ENCODE peak calls at places on chromosomes 4 and X, in six cellular contexts. U is mammary epithelial cell; O is transverse colon; T is stimulated activated CD4-positive, alpha-beta T cell treated with anti-CD3 and anti-CD28 coated beads, Interleukin-15, amount 100 ng/mL, for 24 hours; S is ovary; Z is keratinocyte. I is an unnamed sample.

GRCh38 chrX:101657495-101657894 is 2.2 kb downstream of the ARMCX2 start:
- DNase-seq in S (no peak), O (no peak), U (no peak), T (no peak), Z (no peak), I (no peak)

GRCh38 chr4:24226018-24226417 is 336.2 kb upstream of the PPARGC1A start:
- DNase-seq in S (no peak), U (no peak), T (no peak), O (no peak), Z (no peak), I (no peak)

GRCh38 chr4:153684182-153685073 is at the start of gene TLR2:
- DNase-seq in O (peak; percentile 73), U (peak; percentile 59), S (peak; percentile 48), T (peak; percentile 80), Z (no peak), I (peak; percentile 84)

GRCh38 chr4:40515037-40515397 is 114.6 kb downstream of the RBM47 start:
- DNase-seq in U (peak; percentile 70), T (no peak), S (no peak), O (no peak), Z (no peak), I (no peak)

GRCh38 chr4:77852892-77853495 is 9.6 kb upstream of the MRPL1 start:
- DNase-seq in T (peak; percentile 68), Z (no peak), U (no peak), O (peak; percentile 39), S (no peak), I (no peak)

GRCh38 chrX:57528670-57529255 is 63.0 kb upstream of the ZXDB start:
- DNase-seq in T (peak; percentile 19), S (no peak), U (peak; percentile 9), O (no peak), Z (no peak), I (no peak)

GRCh38 chrX:102339312-102340298 is 92.6 kb downstream of the NXF2 start:
- DNase-seq in O (no peak), U (no peak), S (no peak), T (peak; percentile 13), Z (no peak), I (no peak)

GRCh38 chr4:114386637-114387233 is 211.9 kb upstream of the UGT8 start:
- DNase-seq in O (no peak), S (no peak), U (no peak), Z (no peak), T (no peak), I (no peak)

GRCh38 chr4:83644677-83645639 is 109.0 kb downstream of the GPAT3 start:
- DNase-seq in U (peak; percentile 37), O (no peak), T (peak; percentile 29), Z (peak; percentile 19), S (no peak), I (no peak)

GRCh38 chr4:13516315-13516860 is 27.9 kb downstream of the NKX3-2 start:
- DNase-seq in T (no peak), O (no peak), Z (no peak), U (no peak), S (no peak), I (no peak)

GRCh38 chrX:54564942-54565341 is 34.9 kb downstream of the GNL3L start:
- DNase-seq in O (no peak), Z (no peak), U (no peak), S (no peak), T (no peak), I (no peak)

GRCh38 chr4:5545271-5545670 is 163.1 kb downstream of the EVC2 start:
- DNase-seq in O (no peak), T (no peak), Z (no peak), U (peak; percentile 9), S (no peak), I (no peak)

GRCh38 chr4:174457468-174457867 is 64.8 kb downstream of the HPGD start:
- DNase-seq in S (no peak), U (no peak), O (no peak), Z (no peak), T (no peak), I (no peak)

GRCh38 chr4:137609693-137610450 is 77.6 kb upstream of the PCDH18 start:
- DNase-seq in O (no peak), Z (no peak), S (no peak), T (no peak), U (no peak), I (peak; percentile 18)

GRCh38 chr4:23888421-23889319 is 1.2 kb downstream of the PPARGC1A start:
- DNase-seq in S (no peak), O (no peak), Z (no peak), T (no peak), U (peak; percentile 26), I (no peak)

GRCh38 chrX:49242545-49243066 is 7.3 kb downstream of the CCDC22 start:
- DNase-seq in S (no peak), O (no peak), T (no peak), U (no peak), Z (no peak), I (no peak)

GRCh38 chr4:183333983-183334382 is 11.8 kb upstream of the CLDN24 start:
- DNase-seq in T (no peak), O (no peak), U (peak; percentile 60), Z (no peak), S (no peak), I (no peak)

GRCh38 chr4:33722254-33722653 is 2522.1 kb downstream of the ARAP2 start:
- DNase-seq in O (no peak), T (no peak), Z (no peak), S (no peak), U (no peak), I (no peak)

GRCh38 chrX:25021132-25021498 is 5.3 kb upstream of the ARX start:
- DNase-seq in O (no peak), S (no peak), T (peak; percentile 16), Z (no peak), U (no peak), I (no peak)

GRCh38 chrX:151722241-151722846 is 6.5 kb downstream of the FATE1 start:
- DNase-seq in Z (no peak), O (peak; percentile 14), U (no peak), T (no peak), S (no peak), I (peak; percentile 59)

GRCh38 chr4:141541851-141542250 is 94.5 kb upstream of the IL15 start:
- DNase-seq in U (no peak), Z (no peak), O (no peak), S (no peak), T (no peak), I (no peak)

GRCh38 chr4:102358128-102358527 is 12.8 kb upstream of the SLC39A8 start:
- DNase-seq in T (no peak), S (no peak), O (no peak), U (no peak), Z (no peak), I (no peak)

GRCh38 chr4:986949-987688 is at the start of gene IDUA:
- DNase-seq in S (peak; percentile 82), T (peak; percentile 91), U (peak; percentile 84), Z (no peak), O (peak; percentile 90), I (peak; percentile 94)

GRCh38 chr4:55124337-55125076 is 888 bp downstream of the KDR start:
- DNase-seq in U (no peak), T (peak; percentile 2), S (no peak), Z (no peak), O (no peak), I (peak; percentile 61)